ENCODE peak calls at places on chromosomes 5 and 9, in ten cellular contexts. T, D, H, P, E, X, R, K, A and J are unnamed samples.

GRCh38 chr9:76255781-76256455 is 138.3 kb downstream of the RFK start:
- DNase-seq in T (peak), D (no peak), H (no peak), P (peak), E (peak), X (peak), R (no peak), K (peak), A (no peak), J (no peak)

GRCh38 chr5:131795879-131796792 is 681 bp downstream of the FNIP1 start:
- DNase-seq in T (peak), D (peak), H (peak), P (peak), E (peak), X (peak), R (peak), K (peak), A (peak), J (peak)

GRCh38 chr5:43648499-43649124 is 45.6 kb downstream of the NNT start:
- DNase-seq in T (no peak), D (no peak), H (no peak), P (no peak), E (no peak), X (no peak), R (no peak), K (peak), A (no peak), J (no peak)

GRCh38 chr5:163347671-163348070 is 89.7 kb upstream of the CCNG1 start:
- DNase-seq in T (peak), D (peak), H (peak), P (no peak), E (peak), X (peak), R (peak), K (peak), A (peak), J (no peak)

GRCh38 chr9:130053504-130054427 is at the start of gene GPR107:
- DNase-seq in T (peak), D (peak), H (peak), P (peak), E (peak), X (peak), R (peak), K (peak), A (peak), J (peak)

GRCh38 chr5:67672633-67673032 is 476.0 kb upstream of the CD180 start:
- DNase-seq in T (peak), D (no peak), H (no peak), P (no peak), E (no peak), X (no peak), R (no peak), K (peak), A (no peak), J (no peak)

GRCh38 chr5:102958481-102959011 is 161.4 kb downstream of the GIN1 start:
- DNase-seq in T (peak), D (no peak), H (no peak), P (no peak), E (no peak), X (no peak), R (no peak), K (peak), A (no peak), J (no peak)

GRCh38 chr5:67842806-67843205 is 372.8 kb upstream of the PIK3R1 start:
- DNase-seq in T (peak), D (peak), H (peak), P (no peak), E (no peak), X (no peak), R (no peak), K (peak), A (no peak), J (no peak)

GRCh38 chr5:165079389-165079788 is 1574.0 kb downstream of the MAT2B start:
- DNase-seq in T (no peak), D (no peak), H (no peak), P (no peak), E (no peak), X (no peak), R (no peak), K (no peak), A (no peak), J (no peak)